ENCODE peak calls at places on chromosomes 11 and 22, in six cellular contexts. L is A673, H is epithelial cell of esophagus, Y is body of pancreas, A is GM13976, O is natural killer cell. V is an unnamed sample.

GRCh38 chr11:9219572-9219971 is 45.6 kb downstream of the DENND5A start:
- DNase-seq in L (peak; percentile 14), O (no peak), A (no peak), H (peak; percentile 51), Y (no peak), V (no peak)

GRCh38 chr11:61893981-61894380 is 2.6 kb upstream of the FADS3 start:
- DNase-seq in A (no peak), L (peak; percentile 46), O (no peak), H (no peak), Y (no peak), V (no peak)

GRCh38 chr11:99117603-99118002 is 96.9 kb downstream of the CNTN5 start:
- DNase-seq in H (no peak), A (no peak), L (peak; percentile 21), Y (no peak), O (no peak), V (no peak)

GRCh38 chr22:27112273-27112672 is 454.9 kb downstream of the MIAT start:
- DNase-seq in O (no peak), L (no peak), Y (no peak), A (no peak), H (no peak), V (no peak)

GRCh38 chr11:24588075-24588474 is 91.2 kb downstream of the LUZP2 start:
- DNase-seq in O (no peak), L (no peak), Y (no peak), A (no peak), H (peak; percentile 65), V (no peak)

GRCh38 chr11:95599959-95600586 is 189.5 kb downstream of the FAM76B start:
- DNase-seq in Y (no peak), A (no peak), O (no peak), H (no peak), L (no peak), V (no peak)

GRCh38 chr11:131246156-131246555 is 124.3 kb upstream of the NTM start:
- DNase-seq in H (no peak), O (no peak), A (no peak), L (no peak), Y (no peak), V (no peak)

GRCh38 chr22:50326959-50327710 is at the start of gene DENND6B:
- DNase-seq in A (peak; percentile 94), H (peak; percentile 78), Y (peak; percentile 85), O (peak; percentile 71), L (peak; percentile 88), V (peak; percentile 47)

GRCh38 chr22:43777204-43777671 is 34.9 kb downstream of the EFCAB6 start:
- DNase-seq in A (no peak), H (peak; percentile 84), Y (no peak), L (no peak), O (no peak), V (no peak)

DNA sequence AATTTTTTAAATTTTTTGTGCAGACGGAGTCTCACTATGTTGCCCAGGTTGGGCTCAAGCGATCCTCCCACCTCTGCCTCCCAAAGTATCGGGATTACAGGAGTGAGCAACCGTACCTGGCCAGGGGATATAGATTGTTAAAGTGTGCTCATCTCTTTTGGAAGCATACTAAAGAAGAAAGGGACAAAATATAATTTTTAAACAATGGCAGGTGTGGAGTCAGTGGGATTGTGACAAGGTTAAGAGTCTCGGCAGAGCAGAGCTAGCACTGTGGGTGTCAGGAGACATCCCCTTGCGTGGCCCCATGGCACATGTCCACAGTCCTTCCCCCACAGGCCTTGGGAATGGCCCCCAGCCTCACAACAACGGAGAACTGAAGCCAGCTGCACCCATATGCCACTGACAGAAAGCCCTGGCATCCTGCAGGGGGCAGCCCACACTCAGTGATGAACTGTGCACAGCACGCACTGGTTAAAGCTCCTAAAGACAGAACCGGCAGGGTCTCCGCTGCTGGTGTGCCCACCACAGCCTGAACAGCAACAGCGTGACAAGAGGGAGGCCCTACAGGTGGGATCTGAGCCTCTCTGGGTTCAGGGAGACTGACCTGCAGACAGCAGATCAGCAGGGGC is 29.9 kb downstream of the SERPIND1 start:
- DNase-seq in L (peak; percentile 50), O (no peak), A (peak; percentile 50), Y (peak; percentile 21), H (peak; percentile 39), V (no peak)
- TF ChIP-seq CTCF in L (peak; percentile 65), O (no peak), A (peak; percentile 43), Y (no peak), H (peak; percentile 66), V (peak; percentile 42)

DNA sequence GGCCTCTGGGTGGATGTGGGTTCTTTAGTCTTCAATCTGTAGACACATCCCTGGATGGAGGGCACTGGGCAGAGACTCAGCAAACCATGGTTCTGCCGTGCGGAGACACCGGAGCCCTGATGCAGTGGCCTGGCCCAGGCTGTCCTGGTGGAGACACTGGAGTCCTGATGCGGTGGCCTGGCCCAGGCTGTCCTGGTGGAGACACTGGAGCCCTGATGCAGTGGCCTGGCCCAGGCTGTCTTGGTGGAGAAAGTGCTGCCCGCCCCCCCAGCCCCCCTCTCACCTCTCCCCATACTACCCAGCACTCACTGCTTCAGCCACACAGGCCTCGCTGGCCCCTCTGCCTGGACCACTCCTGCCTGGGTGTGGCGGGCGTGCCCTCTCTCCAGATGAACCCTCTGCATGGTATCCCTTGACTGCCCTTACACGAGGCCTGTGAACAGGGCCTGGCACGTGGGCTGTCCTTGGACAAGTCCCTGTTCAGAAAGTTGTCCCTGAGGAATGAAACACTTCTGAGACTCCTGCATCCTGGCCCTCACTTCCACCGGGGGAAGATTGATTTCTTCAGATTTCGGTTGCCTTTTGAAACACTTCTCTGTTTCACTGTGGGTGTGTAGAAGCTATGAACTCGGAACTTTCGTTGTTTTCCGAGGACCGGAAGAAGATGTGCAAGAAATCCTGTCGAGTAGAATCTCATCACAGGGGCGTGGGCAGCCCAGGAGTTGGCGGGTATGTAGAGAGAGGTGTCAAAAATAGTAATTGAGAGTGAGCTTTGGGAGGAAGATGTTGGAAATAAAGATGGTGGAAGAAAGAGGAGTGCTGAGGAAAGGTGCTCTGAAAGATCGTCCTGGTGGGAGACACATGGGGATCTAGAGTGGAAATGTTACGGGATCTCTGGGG is 26.3 kb downstream of the IGHMBP2 start:
- DNase-seq in A (peak; percentile 12), Y (no peak), L (no peak), H (no peak), O (no peak), V (no peak)
- TF ChIP-seq CTCF in A (no peak), Y (no peak), L (no peak), H (no peak), O (no peak), V (no peak)

GRCh38 chr11:118648291-118648690 is 31.2 kb downstream of the TREH start:
- DNase-seq in O (no peak), A (no peak), Y (no peak), H (no peak), L (no peak), V (no peak)
- TF ChIP-seq CTCF in O (no peak), A (no peak), Y (no peak), H (no peak), L (no peak), V (no peak)

GRCh38 chr11:1763336-1763795 is 361 bp downstream of the CTSD start:
- DNase-seq in L (no peak), H (no peak), A (no peak), Y (no peak), O (no peak), V (no peak)

GRCh38 chr11:1761857-1762536 is 1.7 kb downstream of the CTSD start:
- DNase-seq in H (no peak), Y (no peak), L (no peak), A (no peak), O (no peak), V (no peak)

GRCh38 chr11:1765871-1766718 is 2.4 kb upstream of the CTSD start:
- DNase-seq in Y (no peak), A (no peak), O (no peak), H (no peak), L (peak; percentile 22), V (no peak)

GRCh38 chr11:1762537-1763302 is 1.0 kb downstream of the CTSD start:
- DNase-seq in Y (peak; percentile 88), A (no peak), L (no peak), H (peak; percentile 74), O (no peak), V (no peak)

GRCh38 chr11:1763796-1764661 is at the start of gene CTSD:
- DNase-seq in O (peak; percentile 92), L (peak; percentile 77), A (peak; percentile 99), H (peak; percentile 79), Y (peak; percentile 90), V (peak; percentile 88)
- TF ChIP-seq CTCF in O (no peak), L (no peak), A (no peak), H (no peak), Y (no peak), V (no peak)

DNA sequence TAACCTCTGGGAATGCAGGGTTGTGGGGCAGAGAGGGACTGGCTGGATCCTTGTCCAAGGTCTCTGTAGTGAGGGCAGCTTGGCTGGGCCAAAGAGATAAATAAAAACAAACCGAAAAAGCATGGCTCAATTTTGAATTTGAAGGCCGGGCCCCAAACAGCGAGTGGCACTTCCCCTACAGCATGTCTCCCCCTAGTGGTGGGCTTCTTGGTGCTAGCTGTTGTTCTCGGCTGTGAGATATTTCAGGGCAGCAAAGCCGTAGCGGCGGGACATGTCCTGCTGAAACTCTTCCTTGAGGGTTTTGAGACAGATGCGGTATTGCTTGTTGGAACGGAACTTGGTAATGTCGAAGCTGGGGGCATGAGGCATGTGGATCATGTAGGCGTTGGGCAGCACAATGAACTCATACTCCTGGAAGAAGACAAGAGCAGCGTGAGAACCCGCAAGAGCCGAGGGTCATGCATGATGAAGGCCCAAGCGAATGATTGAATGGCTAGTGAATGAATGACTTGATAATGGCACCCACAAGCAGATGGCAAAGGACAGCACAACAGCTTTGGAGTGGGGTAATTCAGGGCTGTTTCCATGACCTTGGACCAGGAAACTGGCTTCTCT is 216.1 kb upstream of the SYN3 start:
- DNase-seq in O (no peak), A (peak; percentile 55), Y (peak; percentile 16), L (peak; percentile 24), H (no peak), V (no peak)
- TF ChIP-seq CTCF in O (no peak), A (peak; percentile 47), Y (no peak), L (peak; percentile 69), H (no peak), V (peak; percentile 34)

GRCh38 chr22:30602049-30602448 is 4.9 kb upstream of the TCN2 start:
- DNase-seq in H (peak; percentile 54), A (no peak), L (peak; percentile 62), O (no peak), Y (no peak), V (no peak)
- TF ChIP-seq CTCF in H (peak; percentile 48), A (peak; percentile 33), L (peak; percentile 47), O (no peak), Y (peak; percentile 34), V (peak; percentile 39)

GRCh38 chr11:79159657-79160450 is 281.0 kb downstream of the TENM4 start:
- DNase-seq in A (no peak), Y (no peak), L (no peak), H (no peak), O (no peak), V (no peak)
- TF ChIP-seq CTCF in A (no peak), Y (no peak), L (no peak), H (peak; percentile 29), O (no peak), V (peak; percentile 15)